ENCODE peak calls at places on chromosomes 11 and 22, in seven cellular contexts. V is stimulated activated CD4-positive, alpha-beta T cell treated with anti-CD3 and anti-CD28 coated beads, Interleukin-1b, Interleukin-23, amount 100 ng/mL, for 1 hour; H is AG04450; L is effector CD4-positive, alpha-beta T cell; D is stimulated activated CD8-positive, alpha-beta memory T cell treated with anti-CD3 and anti-CD28 coated beads, Interleukin-15, amount 100 ng/mL, for 4 hours; C is neural crest cell; X is DMS153. W is an unnamed sample.

GRCh38 chr22:26273011-26273675 is 103.9 kb downstream of the SEZ6L start:
- DNase-seq in V (no peak), H (no peak), L (no peak), D (no peak), C (no peak), X (no peak), W (no peak)

GRCh38 chr11:35804446-35805040 is 139.3 kb upstream of the LDLRAD3 start:
- DNase-seq in V (no peak), H (no peak), L (no peak), D (no peak), C (no peak), X (no peak), W (no peak)

GRCh38 chr11:23112987-23113886 is 253.0 kb upstream of the CCDC179 start:
- DNase-seq in V (no peak), H (no peak), L (no peak), D (no peak), C (peak; percentile 18), X (peak; percentile 71), W (peak; percentile 44)

GRCh38 chr11:2781413-2782274 is 81.8 kb upstream of the KCNQ1OT1 start:
- DNase-seq in V (no peak), H (no peak), L (peak; percentile 0), D (no peak), C (peak; percentile 1), X (no peak), W (no peak)

GRCh38 chr11:441418-442274 is at the start of gene ANO9:
- DNase-seq in V (peak; percentile 29), H (no peak), L (peak; percentile 52), D (peak; percentile 30), C (no peak), X (peak; percentile 73), W (no peak)

GRCh38 chr22:42231929-42232328 is 38.5 kb downstream of the TCF20 start:
- DNase-seq in V (no peak), H (no peak), L (no peak), D (no peak), C (no peak), X (no peak), W (no peak)

GRCh38 chr11:94767701-94768601 is at the start of gene AMOTL1:
- DNase-seq in V (no peak), H (peak; percentile 33), L (no peak), D (no peak), C (peak; percentile 80), X (peak; percentile 81), W (peak; percentile 74)

GRCh38 chr22:42856179-42856864 is 751 bp downstream of the ARFGAP3 start:
- DNase-seq in V (peak; percentile 2), H (no peak), L (peak; percentile 45), D (peak; percentile 44), C (no peak), X (no peak), W (peak; percentile 28)

GRCh38 chr11:1742869-1743586 is 7.4 kb downstream of the IFITM10 start:
- DNase-seq in V (no peak), H (no peak), L (no peak), D (no peak), C (no peak), X (no peak), W (no peak)

GRCh38 chr11:114197799-114198500 is 98.2 kb upstream of the NNMT start:
- DNase-seq in V (no peak), H (peak; percentile 54), L (no peak), D (no peak), C (no peak), X (no peak), W (peak; percentile 86)

GRCh38 chr11:120645639-120646038 is 134.1 kb downstream of the GRIK4 start:
- DNase-seq in V (no peak), H (no peak), L (no peak), D (no peak), C (no peak), X (peak; percentile 37), W (no peak)

GRCh38 chr22:19705181-19705934 is 8.9 kb upstream of the SEPTIN5 start:
- DNase-seq in V (no peak), H (no peak), L (no peak), D (no peak), C (no peak), X (no peak), W (no peak)

GRCh38 chr11:124122123-124122522 is 6.9 kb downstream of the VWA5A start:
- DNase-seq in V (no peak), H (no peak), L (no peak), D (no peak), C (no peak), X (no peak), W (peak; percentile 4)

GRCh38 chr11:68584097-68584496 is 100.2 kb upstream of the GAL start:
- DNase-seq in V (peak; percentile 0), H (no peak), L (peak; percentile 39), D (peak; percentile 5), C (peak; percentile 68), X (no peak), W (peak; percentile 4)

GRCh38 chr22:40819741-40820140 is 595 bp upstream of the SLC25A17 start:
- DNase-seq in V (no peak), H (no peak), L (no peak), D (no peak), C (no peak), X (no peak), W (peak; percentile 34)

GRCh38 chr11:73399159-73400090 is 23.2 kb downstream of the RELT start:
- DNase-seq in V (no peak), H (no peak), L (no peak), D (no peak), C (no peak), X (no peak), W (peak; percentile 30)

GRCh38 chr11:108037211-108037610 is 28.5 kb downstream of the CUL5 start:
- DNase-seq in V (no peak), H (no peak), L (no peak), D (no peak), C (no peak), X (no peak), W (no peak)

GRCh38 chr11:74452366-74452765 is 15.0 kb downstream of the KCNE3 start:
- DNase-seq in V (no peak), H (no peak), L (no peak), D (no peak), C (no peak), X (no peak), W (no peak)